ENCODE peak calls at places on chromosome 4, in five cellular contexts. Z, O, A, X and R are unnamed samples.

GRCh38 chr4:76689079-76689817 is 208.7 kb downstream of the SOWAHB start:
- DNase-seq in A (peak; percentile 59), Z (peak; percentile 81), O (peak; percentile 57), X (peak; percentile 75), R (peak; percentile 39)

GRCh38 chr4:1727117-1728031 is 6.1 kb downstream of the TACC3 start:
- DNase-seq in X (peak; percentile 76), O (peak; percentile 75), A (peak; percentile 84), Z (no peak), R (no peak)

GRCh38 chr4:182555997-182556418 is 312.8 kb downstream of the TENM3 start:
- DNase-seq in Z (no peak), A (no peak), X (peak; percentile 10), O (no peak), R (no peak)

GRCh38 chr4:89914609-89915008 is 20.0 kb downstream of the MMRN1 start:
- DNase-seq in A (no peak), X (no peak), O (no peak), Z (no peak), R (no peak)

GRCh38 chr4:165481458-165481857 is 102.7 kb downstream of the CPE start:
- DNase-seq in O (no peak), A (no peak), Z (no peak), X (no peak), R (no peak)

GRCh38 chr4:156830356-156830755 is 141.2 kb downstream of the PDGFC start:
- DNase-seq in A (no peak), X (no peak), Z (no peak), O (no peak), R (no peak)

GRCh38 chr4:177573487-177573886 is 131.2 kb upstream of the AGA start:
- DNase-seq in O (no peak), Z (no peak), A (no peak), X (peak; percentile 74), R (no peak)

GRCh38 chr4:681736-682451 is 7.1 kb downstream of the SLC49A3 start:
- DNase-seq in X (peak; percentile 69), O (peak; percentile 60), A (no peak), Z (peak; percentile 54), R (no peak)

GRCh38 chr4:14719053-14719452 is 283.2 kb upstream of the CPEB2 start:
- DNase-seq in X (no peak), O (no peak), A (no peak), Z (no peak), R (no peak)

GRCh38 chr4:138897818-138898226 is 117.8 kb upstream of the NOCT start:
- DNase-seq in X (no peak), O (no peak), A (no peak), Z (no peak), R (no peak)

GRCh38 chr4:95701500-95701899 is 138.4 kb upstream of the PDHA2 start:
- DNase-seq in A (no peak), O (no peak), X (peak; percentile 41), Z (no peak), R (no peak)

GRCh38 chr4:119932277-119932676 is 134.4 kb downstream of the MAD2L1 start:
- DNase-seq in Z (no peak), A (no peak), O (no peak), X (no peak), R (no peak)

GRCh38 chr4:62087706-62088105 is 887.6 kb downstream of the ADGRL3 start:
- DNase-seq in O (no peak), Z (no peak), X (no peak), A (no peak), R (no peak)

GRCh38 chr4:164215113-164215741 is 538.7 kb upstream of the SMIM31 start:
- DNase-seq in Z (peak; percentile 14), X (no peak), A (no peak), O (no peak), R (no peak)

GRCh38 chr4:600850-601515 is 24.4 kb upstream of the PDE6B start:
- DNase-seq in O (no peak), A (no peak), X (no peak), Z (no peak), R (no peak)

GRCh38 chr4:123345924-123346300 is 50.7 kb upstream of the SPRY1 start:
- DNase-seq in X (no peak), O (no peak), A (no peak), Z (no peak), R (no peak)

GRCh38 chr4:67575232-67575888 is 16.8 kb downstream of the STAP1 start:
- DNase-seq in Z (no peak), A (no peak), O (no peak), X (no peak), R (no peak)

GRCh38 chr4:137674066-137674465 is 141.8 kb upstream of the PCDH18 start:
- DNase-seq in X (peak; percentile 9), O (no peak), Z (no peak), A (no peak), R (no peak)

GRCh38 chr4:24091632-24092240 is 201.9 kb upstream of the PPARGC1A start:
- DNase-seq in A (no peak), Z (no peak), O (no peak), X (no peak), R (no peak)

GRCh38 chr4:31021008-31021407 is 300.8 kb downstream of the PCDH7 start:
- DNase-seq in X (no peak), A (no peak), Z (no peak), O (no peak), R (no peak)

GRCh38 chr4:182192511-182193181 is 50.6 kb upstream of the TENM3 start:
- DNase-seq in X (peak; percentile 9), O (no peak), A (no peak), Z (no peak), R (no peak)

GRCh38 chr4:130257271-130257670 is 1161.3 kb downstream of the C4orf33 start:
- DNase-seq in O (no peak), Z (no peak), X (peak; percentile 76), A (no peak), R (no peak)

GRCh38 chr4:158255727-158256324 is 45.5 kb downstream of the TMEM144 start:
- DNase-seq in O (no peak), Z (no peak), A (no peak), X (peak; percentile 43), R (no peak)

GRCh38 chr4:26862381-26862915 is 1.8 kb downstream of the STIM2 start:
- DNase-seq in O (no peak), Z (no peak), A (no peak), X (no peak), R (no peak)

GRCh38 chr4:602559-602942 is 22.8 kb upstream of the PDE6B start:
- DNase-seq in O (no peak), A (no peak), Z (peak; percentile 99), X (peak; percentile 49), R (peak; percentile 40)

GRCh38 chr4:163892417-163892816 is 397.9 kb downstream of the TMA16 start:
- DNase-seq in Z (no peak), O (no peak), A (no peak), X (no peak), R (no peak)

GRCh38 chr4:74628808-74629616 is 165.3 kb downstream of the BTC start:
- DNase-seq in O (no peak), A (no peak), Z (no peak), X (no peak), R (no peak)

GRCh38 chr4:159297088-159297487 is 194.2 kb downstream of the RAPGEF2 start:
- DNase-seq in Z (no peak), O (no peak), A (no peak), X (no peak), R (no peak)

GRCh38 chr4:161419822-161420221 is 744.0 kb downstream of the FSTL5 start:
- DNase-seq in A (no peak), X (no peak), O (no peak), Z (peak; percentile 16), R (no peak)
- TF ChIP-seq CTCF in A (no peak), X (no peak), O (no peak), Z (peak; percentile 25), R (peak; percentile 43)

GRCh38 chr4:169464080-169464479 is 148.3 kb downstream of the NEK1 start:
- DNase-seq in X (no peak), A (no peak), O (no peak), Z (no peak), R (no peak)
- TF ChIP-seq CTCF in X (no peak), A (no peak), O (no peak), Z (no peak), R (no peak)

GRCh38 chr4:84482564-84483563 is 16.2 kb downstream of the NKX6-1 start:
- DNase-seq in X (no peak), A (no peak), O (peak; percentile 44), Z (peak; percentile 96), R (no peak)
- TF ChIP-seq CTCF in X (no peak), A (peak; percentile 20), O (peak; percentile 36), Z (peak; percentile 95), R (peak; percentile 54)

DNA sequence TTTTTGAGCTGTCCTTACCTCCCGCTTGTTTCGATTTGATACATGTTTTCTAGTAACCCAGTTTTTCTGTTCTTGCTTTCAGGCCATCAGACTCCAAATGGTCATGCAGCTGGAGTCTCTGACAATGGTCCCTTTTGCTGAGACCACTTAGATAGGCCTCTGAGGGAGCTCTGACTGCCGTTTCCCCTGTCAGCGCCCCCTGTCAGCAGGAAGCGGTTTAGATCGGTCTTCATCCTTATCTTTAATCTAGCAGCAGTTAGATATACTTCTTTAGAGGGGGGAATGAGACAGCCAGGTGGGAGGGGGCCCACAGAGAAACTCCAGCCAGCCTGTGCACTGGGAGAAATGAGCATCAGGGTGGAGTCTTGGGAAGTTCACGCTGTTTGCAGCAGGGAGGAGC is 457.9 kb downstream of the GPAT3 start:
- DNase-seq in O (no peak), A (no peak), Z (peak; percentile 64), X (no peak), R (peak; percentile 3)
- TF ChIP-seq CTCF in O (no peak), A (no peak), Z (peak; percentile 52), X (no peak), R (no peak)

DNA sequence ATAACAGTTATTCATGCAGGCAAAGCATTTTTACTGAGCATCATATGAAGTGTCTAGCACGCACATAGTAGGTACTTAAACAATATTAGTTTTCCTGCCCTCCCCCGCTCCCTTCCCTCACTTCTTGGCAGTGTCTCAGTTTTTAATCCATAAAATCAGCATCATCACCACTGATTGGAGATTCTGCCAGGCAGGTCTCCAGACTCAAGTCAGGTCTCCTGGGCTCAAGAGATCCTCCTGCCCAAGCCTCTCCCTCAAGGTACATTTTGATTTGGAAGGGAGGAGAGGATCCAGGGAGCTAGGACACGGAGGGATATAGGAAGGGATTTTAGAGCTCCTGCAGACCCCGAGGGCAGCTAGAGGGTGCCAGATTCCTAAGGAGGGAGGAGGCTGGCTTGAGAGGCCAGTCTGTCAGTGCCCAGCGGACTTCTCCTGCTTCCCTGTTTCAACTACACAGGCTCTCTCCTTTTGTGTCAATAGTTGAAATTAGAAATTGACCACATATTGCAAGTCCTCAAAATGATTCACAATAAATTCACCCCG is 4.4 kb upstream of the FAT1 start:
- DNase-seq in Z (peak; percentile 30), A (no peak), X (peak; percentile 26), O (no peak), R (no peak)
- TF ChIP-seq CTCF in Z (no peak), A (no peak), X (peak; percentile 40), O (no peak), R (no peak)

DNA sequence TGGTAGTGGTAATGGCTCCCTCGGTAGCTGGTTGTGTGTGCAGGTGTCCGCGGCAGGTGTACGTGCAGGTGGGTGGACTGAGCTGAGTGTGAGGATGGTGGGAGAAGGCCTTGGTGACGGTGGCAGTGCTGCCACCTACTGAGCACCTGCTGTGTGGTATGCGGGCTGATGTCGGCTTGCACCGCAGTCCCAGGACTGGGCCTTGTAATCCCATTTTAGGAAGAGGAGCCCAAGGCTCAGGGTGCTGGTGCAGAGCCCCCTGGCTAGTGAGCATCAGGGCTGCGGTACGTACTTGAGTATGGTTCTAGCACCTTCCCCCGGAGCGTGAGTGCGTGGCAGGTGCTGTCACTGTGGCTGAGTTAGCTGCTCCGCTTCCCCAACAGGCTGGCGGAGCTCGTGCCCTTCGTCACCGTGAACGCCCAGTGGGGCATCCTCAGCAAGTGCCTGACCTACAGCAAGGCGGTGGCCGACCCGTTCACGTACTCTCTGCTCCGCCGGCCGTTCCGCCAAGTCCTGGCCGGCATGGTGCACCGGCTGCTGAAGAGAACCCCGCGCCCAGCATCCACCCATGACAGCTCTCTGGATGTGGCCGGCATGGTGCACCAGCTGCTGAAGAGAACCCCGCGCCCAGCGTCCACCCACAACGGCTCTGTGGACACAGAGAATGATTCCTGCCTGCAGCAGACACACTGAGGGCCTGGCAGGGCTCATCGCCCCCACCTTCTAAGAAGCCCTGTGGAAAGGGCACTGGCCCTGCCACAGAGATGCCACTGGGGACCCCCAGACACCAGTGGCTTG is 5.7 kb upstream of the CPZ start:
- DNase-seq in O (peak; percentile 13), X (no peak), Z (peak; percentile 11), A (peak; percentile 16), R (no peak)
- TF ChIP-seq CTCF in O (no peak), X (no peak), Z (no peak), A (no peak), R (no peak)